ENCODE peak calls at places on chromosomes 13 and 19, in eight cellular contexts. One of them, this sample, is unnamed.

GRCh38 chr19:1136201-1136600 is 32.4 kb downstream of the GPX4 start:
- DNase-seq in cardiac fibroblast: no peak
- DNase-seq in lower leg skin: no peak
- DNase-seq in HAP-1: no peak
- DNase-seq in PC-3: no peak
- DNase-seq in left ventricle myocardium inferior: no peak
- DNase-seq in Right ventricle myocardium superior: no peak
- DNase-seq in CD8-positive, alpha-beta memory T cell: no peak
- DNase-seq in this sample: no peak

GRCh38 chr13:108281941-108282340 is 12.4 kb downstream of the TNFSF13B start:
- DNase-seq in Right ventricle myocardium superior: no peak
- DNase-seq in HAP-1: no peak
- DNase-seq in PC-3: no peak
- DNase-seq in CD8-positive, alpha-beta memory T cell: no peak
- DNase-seq in lower leg skin: no peak
- DNase-seq in cardiac fibroblast: peak; percentile 15
- DNase-seq in left ventricle myocardium inferior: no peak
- DNase-seq in this sample: peak; percentile 25

GRCh38 chr13:48493076-48493765 is 39.7 kb downstream of the RCBTB2 start:
- DNase-seq in CD8-positive, alpha-beta memory T cell: peak; percentile 17
- DNase-seq in cardiac fibroblast: peak; percentile 34
- DNase-seq in left ventricle myocardium inferior: no peak
- DNase-seq in HAP-1: no peak
- DNase-seq in PC-3: no peak
- DNase-seq in lower leg skin: no peak
- DNase-seq in Right ventricle myocardium superior: no peak
- DNase-seq in this sample: peak; percentile 42

GRCh38 chr13:48585456-48585840 is 52.6 kb upstream of the RCBTB2 start:
- DNase-seq in PC-3: peak; percentile 89
- DNase-seq in cardiac fibroblast: peak; percentile 88
- DNase-seq in HAP-1: peak; percentile 70
- DNase-seq in CD8-positive, alpha-beta memory T cell: no peak
- DNase-seq in lower leg skin: peak; percentile 47
- DNase-seq in left ventricle myocardium inferior: no peak
- DNase-seq in Right ventricle myocardium superior: no peak
- DNase-seq in this sample: no peak

GRCh38 chr19:952680-953500 is 27.1 kb downstream of the ARID3A start:
- DNase-seq in cardiac fibroblast: peak; percentile 28
- DNase-seq in lower leg skin: no peak
- DNase-seq in left ventricle myocardium inferior: no peak
- DNase-seq in PC-3: peak; percentile 58
- DNase-seq in Right ventricle myocardium superior: no peak
- DNase-seq in HAP-1: no peak
- DNase-seq in CD8-positive, alpha-beta memory T cell: no peak
- DNase-seq in this sample: no peak

GRCh38 chr19:2590630-2591399 is 111.7 kb downstream of the GNG7 start:
- DNase-seq in left ventricle myocardium inferior: no peak
- DNase-seq in PC-3: no peak
- DNase-seq in lower leg skin: no peak
- DNase-seq in cardiac fibroblast: no peak
- DNase-seq in Right ventricle myocardium superior: no peak
- DNase-seq in HAP-1: no peak
- DNase-seq in CD8-positive, alpha-beta memory T cell: no peak
- DNase-seq in this sample: no peak

GRCh38 chr19:35195822-35196221 is 32.7 kb downstream of the FAM187B start:
- DNase-seq in left ventricle myocardium inferior: no peak
- DNase-seq in cardiac fibroblast: no peak
- DNase-seq in HAP-1: no peak
- DNase-seq in Right ventricle myocardium superior: no peak
- DNase-seq in lower leg skin: no peak
- DNase-seq in CD8-positive, alpha-beta memory T cell: no peak
- DNase-seq in PC-3: no peak
- DNase-seq in this sample: no peak

GRCh38 chr19:39968789-39969188 is 2.2 kb upstream of the PSMC4 start:
- DNase-seq in cardiac fibroblast: no peak
- DNase-seq in lower leg skin: no peak
- DNase-seq in left ventricle myocardium inferior: no peak
- DNase-seq in PC-3: no peak
- DNase-seq in Right ventricle myocardium superior: no peak
- DNase-seq in CD8-positive, alpha-beta memory T cell: no peak
- DNase-seq in HAP-1: no peak
- DNase-seq in this sample: no peak

GRCh38 chr19:41263042-41263849 is 926 bp upstream of the HNRNPUL1 start:
- DNase-seq in left ventricle myocardium inferior: peak; percentile 57
- DNase-seq in cardiac fibroblast: peak; percentile 85
- DNase-seq in Right ventricle myocardium superior: peak; percentile 76
- DNase-seq in lower leg skin: peak; percentile 63
- DNase-seq in PC-3: peak; percentile 37
- DNase-seq in HAP-1: peak; percentile 68
- DNase-seq in CD8-positive, alpha-beta memory T cell: peak; percentile 96
- DNase-seq in this sample: peak; percentile 76

GRCh38 chr19:33194884-33195710 is 967 bp downstream of the LRP3 start:
- DNase-seq in cardiac fibroblast: peak; percentile 65
- DNase-seq in PC-3: peak; percentile 13
- DNase-seq in HAP-1: peak; percentile 64
- DNase-seq in CD8-positive, alpha-beta memory T cell: no peak
- DNase-seq in lower leg skin: no peak
- DNase-seq in Right ventricle myocardium superior: peak; percentile 61
- DNase-seq in left ventricle myocardium inferior: no peak
- DNase-seq in this sample: peak; percentile 69

GRCh38 chr19:8515317-8515716 is 1.4 kb upstream of the ZNF414 start:
- DNase-seq in lower leg skin: no peak
- DNase-seq in Right ventricle myocardium superior: no peak
- DNase-seq in CD8-positive, alpha-beta memory T cell: peak; percentile 74
- DNase-seq in left ventricle myocardium inferior: no peak
- DNase-seq in PC-3: no peak
- DNase-seq in HAP-1: no peak
- DNase-seq in cardiac fibroblast: no peak
- DNase-seq in this sample: no peak

GRCh38 chr13:100040196-100040595 is 48.7 kb upstream of the PCCA start:
- DNase-seq in HAP-1: no peak
- DNase-seq in Right ventricle myocardium superior: no peak
- DNase-seq in cardiac fibroblast: no peak
- DNase-seq in lower leg skin: no peak
- DNase-seq in PC-3: no peak
- DNase-seq in left ventricle myocardium inferior: no peak
- DNase-seq in CD8-positive, alpha-beta memory T cell: no peak
- DNase-seq in this sample: no peak

GRCh38 chr19:43476606-43477005 is 11.2 kb upstream of the LYPD3 start:
- DNase-seq in left ventricle myocardium inferior: no peak
- DNase-seq in lower leg skin: no peak
- DNase-seq in HAP-1: no peak
- DNase-seq in Right ventricle myocardium superior: no peak
- DNase-seq in CD8-positive, alpha-beta memory T cell: no peak
- DNase-seq in PC-3: peak; percentile 46
- DNase-seq in cardiac fibroblast: peak; percentile 87
- DNase-seq in this sample: no peak

GRCh38 chr13:21538753-21539152 is 65.2 kb downstream of the MICU2 start:
- DNase-seq in HAP-1: no peak
- DNase-seq in PC-3: no peak
- DNase-seq in CD8-positive, alpha-beta memory T cell: no peak
- DNase-seq in left ventricle myocardium inferior: no peak
- DNase-seq in Right ventricle myocardium superior: no peak
- DNase-seq in lower leg skin: no peak
- DNase-seq in cardiac fibroblast: no peak
- DNase-seq in this sample: peak; percentile 70

GRCh38 chr13:40571338-40571737 is 95.1 kb downstream of the FOXO1 start:
- DNase-seq in CD8-positive, alpha-beta memory T cell: no peak
- DNase-seq in lower leg skin: no peak
- DNase-seq in HAP-1: no peak
- DNase-seq in PC-3: no peak
- DNase-seq in Right ventricle myocardium superior: no peak
- DNase-seq in cardiac fibroblast: no peak
- DNase-seq in left ventricle myocardium inferior: no peak
- DNase-seq in this sample: no peak